ENCODE peak calls at places on chromosomes 5 and 9, in four cellular contexts. One of them, this sample, is unnamed.

GRCh38 chr5:128413356-128413755 is 124.7 kb downstream of the FBN2 start:
- DNase-seq in H1: no peak
- DNase-seq in SK-N-SH: no peak
- DNase-seq in K562: no peak
- DNase-seq in this sample: no peak

GRCh38 chr9:130185494-130186005 is 13.3 kb downstream of the NCS1 start:
- DNase-seq in K562: no peak
- DNase-seq in H1: no peak
- DNase-seq in SK-N-SH: no peak
- DNase-seq in this sample: no peak

GRCh38 chr5:76046761-76047160 is 36.4 kb upstream of the SV2C start:
- DNase-seq in SK-N-SH: peak
- DNase-seq in H1: no peak
- DNase-seq in K562: no peak
- DNase-seq in this sample: no peak

GRCh38 chr9:2469681-2470141 is 151.9 kb upstream of the VLDLR start:
- DNase-seq in K562: no peak
- DNase-seq in H1: no peak
- DNase-seq in SK-N-SH: peak
- DNase-seq in this sample: peak

GRCh38 chr9:129851821-129852220 is 16.6 kb downstream of the USP20 start:
- DNase-seq in SK-N-SH: no peak
- DNase-seq in H1: no peak
- DNase-seq in K562: no peak
- DNase-seq in this sample: no peak

GRCh38 chr5:101260857-101261256 is 357.8 kb upstream of the ST8SIA4 start:
- DNase-seq in SK-N-SH: no peak
- DNase-seq in K562: no peak
- DNase-seq in H1: no peak
- DNase-seq in this sample: no peak

GRCh38 chr5:140796718-140797095 is 2.1 kb downstream of the PCDHA2 start:
- DNase-seq in SK-N-SH: no peak
- DNase-seq in K562: no peak
- DNase-seq in H1: no peak
- DNase-seq in this sample: no peak

GRCh38 chr5:43555895-43556606 is 826 bp downstream of the PAIP1 start:
- DNase-seq in K562: peak
- DNase-seq in H1: peak
- DNase-seq in SK-N-SH: peak
- DNase-seq in this sample: no peak

GRCh38 chr5:120405923-120406322 is 58.2 kb upstream of the PRR16 start:
- DNase-seq in H1: no peak
- DNase-seq in SK-N-SH: no peak
- DNase-seq in K562: no peak
- DNase-seq in this sample: no peak

GRCh38 chr9:127844821-127845359 is 9.6 kb downstream of the ENG start:
- DNase-seq in H1: no peak
- DNase-seq in SK-N-SH: no peak
- DNase-seq in K562: no peak
- DNase-seq in this sample: no peak

GRCh38 chr5:107381189-107381856 is 289.4 kb downstream of the EFNA5 start:
- DNase-seq in K562: no peak
- DNase-seq in H1: no peak
- DNase-seq in SK-N-SH: no peak
- DNase-seq in this sample: no peak

GRCh38 chr9:136525841-136526499 is 19.9 kb downstream of the NOTCH1 start:
- DNase-seq in K562: no peak
- DNase-seq in SK-N-SH: no peak
- DNase-seq in H1: no peak
- DNase-seq in this sample: no peak

GRCh38 chr5:73296772-73297171 is 123.8 kb downstream of the TMEM174 start:
- DNase-seq in H1: no peak
- DNase-seq in K562: peak
- DNase-seq in SK-N-SH: no peak
- DNase-seq in this sample: no peak

GRCh38 chr5:169716287-169716686 is 79.2 kb downstream of the DOCK2 start:
- DNase-seq in K562: no peak
- DNase-seq in SK-N-SH: no peak
- DNase-seq in H1: no peak
- DNase-seq in this sample: no peak

GRCh38 chr5:3452622-3453021 is 143.0 kb upstream of the IRX1 start:
- DNase-seq in H1: no peak
- DNase-seq in K562: no peak
- DNase-seq in SK-N-SH: no peak
- DNase-seq in this sample: no peak

GRCh38 chr9:27209034-27209433 is 87.9 kb downstream of the EQTN start:
- DNase-seq in SK-N-SH: no peak
- DNase-seq in H1: no peak
- DNase-seq in K562: no peak
- DNase-seq in this sample: no peak

GRCh38 chr5:179858241-179858585 is 404 bp downstream of the MRNIP start:
- DNase-seq in H1: peak
- DNase-seq in K562: peak
- DNase-seq in SK-N-SH: peak
- DNase-seq in this sample: peak

GRCh38 chr9:134662143-134662876 is 20.7 kb downstream of the COL5A1 start:
- DNase-seq in SK-N-SH: peak
- DNase-seq in K562: no peak
- DNase-seq in H1: no peak
- DNase-seq in this sample: no peak

GRCh38 chr9:125479846-125480615 is 218.4 kb downstream of the GAPVD1 start:
- DNase-seq in H1: no peak
- DNase-seq in K562: no peak
- DNase-seq in SK-N-SH: no peak
- DNase-seq in this sample: no peak

GRCh38 chr5:139660105-139660915 is 12.2 kb downstream of the CXXC5 start:
- DNase-seq in H1: no peak
- DNase-seq in K562: no peak
- DNase-seq in SK-N-SH: peak
- DNase-seq in this sample: no peak

DNA sequence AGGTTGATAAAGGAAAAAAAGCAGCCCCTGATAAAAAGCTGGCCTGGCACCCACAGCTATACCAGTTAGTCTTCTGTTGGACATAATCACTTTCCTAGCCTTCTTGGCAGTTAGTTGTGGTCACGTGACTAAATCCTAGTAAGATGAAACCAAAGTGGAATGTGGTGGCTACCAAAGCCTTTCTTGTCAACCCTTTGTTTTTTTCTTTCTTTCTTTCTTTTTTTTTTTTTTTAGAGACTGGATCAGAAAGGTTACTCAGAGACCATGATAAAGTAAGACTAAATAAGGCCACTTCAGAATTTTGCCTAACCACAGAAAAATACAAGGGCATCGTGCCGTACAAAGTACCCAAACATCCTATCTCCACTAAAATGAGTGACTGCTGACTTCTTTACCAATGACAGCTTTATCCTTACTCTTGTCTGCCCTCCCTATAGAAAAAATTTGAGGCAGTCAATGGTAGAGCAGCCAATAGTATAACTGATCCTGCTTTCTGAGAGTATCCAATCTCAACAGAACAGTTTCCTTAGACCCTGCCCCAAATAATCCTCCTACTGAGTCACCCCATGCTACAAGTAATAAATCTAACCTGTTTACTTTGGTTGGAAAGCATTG is 14.2 kb upstream of the KIF27 start:
- DNase-seq in K562: no peak
- DNase-seq in SK-N-SH: no peak
- DNase-seq in H1: no peak
- DNase-seq in this sample: no peak
- TF ChIP-seq NRF1 in K562: no peak
- TF ChIP-seq NRF1 in SK-N-SH: no peak
- TF ChIP-seq NRF1 in H1: no peak
- TF ChIP-seq NRF1 in this sample: no peak

GRCh38 chr5:37111426-37112382 is 137.5 kb downstream of the CPLANE1 start:
- DNase-seq in K562: no peak
- DNase-seq in SK-N-SH: no peak
- DNase-seq in H1: no peak
- DNase-seq in this sample: peak
- TF ChIP-seq NRF1 in K562: no peak
- TF ChIP-seq NRF1 in SK-N-SH: no peak
- TF ChIP-seq NRF1 in H1: no peak
- TF ChIP-seq NRF1 in this sample: no peak

GRCh38 chr5:133362438-133362837 is 249.9 kb downstream of the FSTL4 start:
- DNase-seq in K562: no peak
- DNase-seq in H1: peak
- DNase-seq in SK-N-SH: no peak
- DNase-seq in this sample: no peak
- TF ChIP-seq NRF1 in K562: no peak
- TF ChIP-seq NRF1 in H1: no peak
- TF ChIP-seq NRF1 in SK-N-SH: no peak
- TF ChIP-seq NRF1 in this sample: no peak

GRCh38 chr5:32522429-32523143 is 62.8 kb upstream of the SUB1 start:
- DNase-seq in K562: no peak
- DNase-seq in SK-N-SH: no peak
- DNase-seq in H1: no peak
- DNase-seq in this sample: no peak
- TF ChIP-seq NRF1 in K562: no peak
- TF ChIP-seq NRF1 in SK-N-SH: no peak
- TF ChIP-seq NRF1 in H1: no peak
- TF ChIP-seq NRF1 in this sample: no peak

GRCh38 chr9:91664669-91665068 is 241.0 kb upstream of the NFIL3 start:
- DNase-seq in K562: no peak
- DNase-seq in H1: no peak
- DNase-seq in SK-N-SH: no peak
- DNase-seq in this sample: no peak
- TF ChIP-seq NRF1 in K562: no peak
- TF ChIP-seq NRF1 in H1: no peak
- TF ChIP-seq NRF1 in SK-N-SH: no peak
- TF ChIP-seq NRF1 in this sample: no peak

GRCh38 chr9:132128191-132128590 is 33.7 kb upstream of the NTNG2 start:
- DNase-seq in H1: no peak
- DNase-seq in K562: no peak
- DNase-seq in SK-N-SH: no peak
- DNase-seq in this sample: no peak

GRCh38 chr9:132125361-132125760 is 36.5 kb upstream of the NTNG2 start:
- DNase-seq in SK-N-SH: no peak
- DNase-seq in H1: peak
- DNase-seq in K562: no peak
- DNase-seq in this sample: no peak

GRCh38 chr9:132126837-132127236 is 35.0 kb upstream of the NTNG2 start:
- DNase-seq in SK-N-SH: no peak
- DNase-seq in H1: no peak
- DNase-seq in K562: no peak
- DNase-seq in this sample: no peak

GRCh38 chr9:132124800-132125199 is 37.1 kb upstream of the NTNG2 start:
- DNase-seq in H1: no peak
- DNase-seq in SK-N-SH: no peak
- DNase-seq in K562: no peak
- DNase-seq in this sample: no peak

DNA sequence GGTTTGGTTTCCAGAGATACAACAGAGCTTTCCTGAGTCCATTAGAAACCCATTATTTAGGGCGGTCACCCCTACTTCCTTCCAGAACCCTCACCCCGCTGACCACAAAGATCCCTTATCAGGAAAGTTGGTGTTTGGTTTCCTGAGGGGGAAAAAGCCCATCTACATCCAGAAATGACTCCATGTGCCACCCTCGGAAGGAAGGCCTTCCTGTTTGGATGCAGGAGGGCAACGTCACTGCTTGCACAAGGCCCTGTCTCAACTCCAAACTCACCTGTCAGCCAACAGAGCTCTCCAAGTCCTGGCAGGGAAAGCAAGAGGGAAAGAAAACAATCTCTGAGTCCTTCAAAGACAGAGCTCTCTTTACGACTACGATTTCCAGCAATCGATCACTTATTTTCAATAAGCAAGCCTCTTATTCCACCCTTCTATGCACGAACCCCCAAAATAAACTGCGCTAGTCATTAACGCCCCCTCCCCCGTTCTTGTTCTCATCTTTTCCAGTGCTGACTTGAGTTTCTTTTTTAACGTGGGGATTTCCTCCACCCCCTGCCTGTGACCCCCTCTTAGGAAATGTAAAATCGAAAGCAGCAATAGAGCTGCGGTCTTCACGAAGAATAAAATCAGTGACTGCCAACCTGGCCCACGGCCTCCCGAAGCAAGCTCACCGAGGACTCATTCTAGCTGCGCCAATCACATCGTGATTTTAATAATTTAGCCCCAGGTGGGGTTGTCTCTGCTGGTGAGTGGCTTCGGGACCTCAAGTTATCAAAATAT is 35.7 kb upstream of the NTNG2 start:
- DNase-seq in H1: no peak
- DNase-seq in SK-N-SH: no peak
- DNase-seq in K562: no peak
- DNase-seq in this sample: no peak
- TF ChIP-seq NRF1 in H1: no peak
- TF ChIP-seq NRF1 in SK-N-SH: no peak
- TF ChIP-seq NRF1 in K562: no peak
- TF ChIP-seq NRF1 in this sample: no peak

DNA sequence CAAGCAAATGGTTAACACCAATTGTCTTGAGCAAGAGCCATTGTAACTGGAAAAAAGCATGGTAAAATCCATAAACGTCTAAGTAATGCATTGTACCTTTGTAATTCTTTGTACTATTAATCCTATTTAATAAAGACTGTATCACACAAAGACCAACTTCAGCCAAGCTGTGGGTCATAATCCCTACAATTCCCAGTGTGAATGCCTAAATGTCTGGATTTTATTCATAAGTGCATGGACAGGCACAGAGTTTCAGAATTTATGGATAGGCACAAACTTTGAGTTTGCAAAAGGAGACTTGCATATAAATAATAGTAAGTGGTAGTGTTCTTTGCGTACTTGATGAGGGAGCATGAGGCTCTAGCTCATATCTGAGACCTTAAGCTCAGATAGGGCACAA is 1280.2 kb upstream of the WWC1 start:
- DNase-seq in K562: no peak
- DNase-seq in SK-N-SH: no peak
- DNase-seq in H1: no peak
- DNase-seq in this sample: no peak
- TF ChIP-seq NRF1 in K562: no peak
- TF ChIP-seq NRF1 in SK-N-SH: no peak
- TF ChIP-seq NRF1 in H1: no peak
- TF ChIP-seq NRF1 in this sample: no peak

GRCh38 chr9:15512204-15512603 is 1.4 kb upstream of the PSIP1 start:
- DNase-seq in SK-N-SH: no peak
- DNase-seq in H1: no peak
- DNase-seq in K562: no peak
- DNase-seq in this sample: no peak
- TF ChIP-seq NRF1 in SK-N-SH: no peak
- TF ChIP-seq NRF1 in H1: no peak
- TF ChIP-seq NRF1 in K562: no peak
- TF ChIP-seq NRF1 in this sample: no peak

This sample was measured in GM12878.